ENCODE peak calls at places on chromosomes 11 and 22, in six cellular contexts. L, N, T, F, X and V are unnamed samples.

GRCh38 chr22:24986816-24987215 is 34.3 kb downstream of the KIAA1671 start:
- DNase-seq in L (no peak), N (no peak), T (no peak), F (no peak), X (no peak), V (no peak)

GRCh38 chr22:37862570-37863325 is 13.5 kb downstream of the EIF3L start:
- DNase-seq in L (peak; percentile 71), N (no peak), T (no peak), F (no peak), X (no peak), V (no peak)

GRCh38 chr11:2521081-2521480 is 76.3 kb downstream of the KCNQ1 start:
- DNase-seq in L (no peak), N (no peak), T (no peak), F (no peak), X (no peak), V (peak; percentile 13)

GRCh38 chr22:32206774-32207758 is 2.2 kb upstream of the RFPL2 start:
- DNase-seq in L (peak; percentile 6), N (peak; percentile 22), T (no peak), F (no peak), X (peak; percentile 27), V (no peak)

GRCh38 chr11:40274017-40274416 is 1185.4 kb downstream of the LRRC4C start:
- DNase-seq in L (peak; percentile 97), N (no peak), T (no peak), F (no peak), X (peak; percentile 49), V (no peak)

GRCh38 chr22:19659805-19660345 is 54.4 kb upstream of the SEPTIN5 start:
- DNase-seq in L (no peak), N (no peak), T (no peak), F (no peak), X (no peak), V (no peak)

GRCh38 chr22:25900390-25900789 is 158.4 kb downstream of the MYO18B start:
- DNase-seq in L (no peak), N (no peak), T (no peak), F (no peak), X (no peak), V (no peak)

GRCh38 chr11:44955019-44955738 is 4.5 kb upstream of the TP53I11 start:
- DNase-seq in L (peak; percentile 89), N (no peak), T (no peak), F (no peak), X (peak; percentile 93), V (no peak)

GRCh38 chr22:48745842-48746788 is 1081.6 kb downstream of the BRD1 start:
- DNase-seq in L (no peak), N (no peak), T (no peak), F (no peak), X (no peak), V (no peak)

GRCh38 chr11:35144103-35144741 is 5.3 kb downstream of the CD44 start:
- DNase-seq in L (peak; percentile 88), N (no peak), T (peak; percentile 68), F (no peak), X (peak; percentile 87), V (no peak)

GRCh38 chr11:17585911-17586695 is 39.0 kb downstream of the OTOG start:
- DNase-seq in L (no peak), N (no peak), T (no peak), F (no peak), X (no peak), V (no peak)

GRCh38 chr22:38698407-38699094 is 2.2 kb downstream of the JOSD1 start:
- DNase-seq in L (no peak), N (no peak), T (no peak), F (no peak), X (no peak), V (no peak)

GRCh38 chr11:73578786-73579185 is 19.1 kb downstream of the FAM168A start:
- DNase-seq in L (peak; percentile 20), N (no peak), T (no peak), F (no peak), X (no peak), V (no peak)

GRCh38 chr11:117498791-117499190 is 171.1 kb downstream of the CEP164 start:
- DNase-seq in L (no peak), N (no peak), T (no peak), F (peak; percentile 49), X (no peak), V (no peak)

GRCh38 chr11:62612366-62613274 is at the start of the genes EML3 and ROM1:
- DNase-seq in L (peak; percentile 74), N (peak; percentile 96), T (peak; percentile 89), F (peak; percentile 77), X (peak; percentile 75), V (peak; percentile 85)

GRCh38 chr22:32615874-32616564 is 141.4 kb downstream of the FBXO7 start:
- DNase-seq in L (no peak), N (peak; percentile 20), T (no peak), F (no peak), X (no peak), V (no peak)

GRCh38 chr11:101817536-101817935 is 97.3 kb upstream of the CEP126 start:
- DNase-seq in L (no peak), N (no peak), T (no peak), F (no peak), X (no peak), V (no peak)

GRCh38 chr11:75508051-75508561 is 17.6 kb downstream of the GDPD5 start:
- DNase-seq in L (no peak), N (no peak), T (peak; percentile 79), F (no peak), X (no peak), V (no peak)

GRCh38 chr11:94909371-94909820 is 64.0 kb downstream of the CWC15 start:
- DNase-seq in L (peak; percentile 68), N (no peak), T (no peak), F (no peak), X (no peak), V (no peak)

GRCh38 chr22:50199836-50200332 is 927 bp upstream of the SELENOO start:
- DNase-seq in L (peak; percentile 14), N (peak; percentile 53), T (no peak), F (no peak), X (no peak), V (peak; percentile 59)

GRCh38 chr22:34055525-34056200 is 135.4 kb upstream of the LARGE1 start:
- DNase-seq in L (no peak), N (peak; percentile 44), T (no peak), F (peak; percentile 31), X (peak; percentile 2), V (peak; percentile 51)

GRCh38 chr11:126366064-126366822 is 10.8 kb downstream of the ST3GAL4 start:
- DNase-seq in L (no peak), N (no peak), T (no peak), F (peak; percentile 26), X (no peak), V (no peak)

GRCh38 chr11:113334183-113334582 is 19.8 kb downstream of the TTC12 start:
- DNase-seq in L (no peak), N (no peak), T (no peak), F (no peak), X (no peak), V (no peak)

GRCh38 chr11:107928767-107929507 is 689 bp downstream of the RAB39A start:
- DNase-seq in L (no peak), N (peak; percentile 26), T (no peak), F (peak; percentile 45), X (no peak), V (peak; percentile 50)

GRCh38 chr22:49532831-49533802 is 294.6 kb downstream of the BRD1 start:
- DNase-seq in L (no peak), N (no peak), T (no peak), F (no peak), X (no peak), V (no peak)